ENCODE peak calls at places on chromosomes 3 and 15, in six cellular contexts. H is foreskin fibroblast, V is neuronal stem cell, W is psoas muscle, T is heart left ventricle, M is aorta. N is an unnamed sample.

GRCh38 chr15:50257206-50257735 is 8.3 kb downstream of the HDC start:
- DNase-seq in H (no peak), V (no peak), W (no peak), T (no peak), M (no peak), N (no peak)

GRCh38 chr3:4850928-4851265 is 128.3 kb upstream of the BHLHE40 start:
- DNase-seq in H (no peak), V (no peak), W (no peak), T (no peak), M (no peak), N (no peak)

GRCh38 chr15:35725353-35725752 is 179.4 kb upstream of the DPH6 start:
- DNase-seq in H (no peak), V (no peak), W (no peak), T (no peak), M (no peak), N (no peak)

GRCh38 chr3:60967141-60967540 is 284.1 kb downstream of the FHIT start:
- DNase-seq in H (no peak), V (no peak), W (no peak), T (no peak), M (no peak), N (no peak)

GRCh38 chr3:128412180-128413002 is 54.3 kb downstream of the DNAJB8 start:
- DNase-seq in H (no peak), V (no peak), W (no peak), T (no peak), M (no peak), N (no peak)

GRCh38 chr3:131174752-131175151 is 148.1 kb downstream of the NEK11 start:
- DNase-seq in H (peak; percentile 9), V (no peak), W (no peak), T (no peak), M (no peak), N (no peak)

GRCh38 chr15:42156266-42156922 is at the start of gene PLA2G4F:
- DNase-seq in H (no peak), V (no peak), W (no peak), T (no peak), M (no peak), N (peak; percentile 74)

GRCh38 chr3:158205324-158205723 is 95.4 kb downstream of the RSRC1 start:
- DNase-seq in H (no peak), V (no peak), W (no peak), T (no peak), M (no peak), N (no peak)

GRCh38 chr15:75456710-75457109 is 5.2 kb upstream of the SIN3A start:
- DNase-seq in H (peak; percentile 25), V (no peak), W (no peak), T (no peak), M (no peak), N (no peak)

GRCh38 chr3:178562869-178563232 is 26.6 kb downstream of the KCNMB2 start:
- DNase-seq in H (no peak), V (no peak), W (no peak), T (no peak), M (no peak), N (no peak)

GRCh38 chr3:69403406-69403934 is 17.6 kb upstream of the FRMD4B start:
- DNase-seq in H (no peak), V (no peak), W (no peak), T (no peak), M (no peak), N (peak; percentile 56)

GRCh38 chr3:184593201-184593922 is 31.8 kb downstream of the EPHB3 start:
- DNase-seq in H (no peak), V (no peak), W (no peak), T (no peak), M (peak; percentile 63), N (no peak)

GRCh38 chr15:61155741-61156700 is 73.1 kb downstream of the RORA start:
- DNase-seq in H (peak; percentile 6), V (no peak), W (peak; percentile 63), T (peak; percentile 74), M (no peak), N (no peak)

GRCh38 chr15:99406716-99407487 is 155.6 kb downstream of the LRRC28 start:
- DNase-seq in H (no peak), V (no peak), W (no peak), T (no peak), M (peak; percentile 50), N (no peak)

GRCh38 chr3:80232760-80233159 is 465.0 kb upstream of the ROBO1 start:
- DNase-seq in H (peak; percentile 15), V (no peak), W (no peak), T (no peak), M (no peak), N (no peak)

GRCh38 chr3:105495021-105495420 is 128.3 kb downstream of the ALCAM start:
- DNase-seq in H (peak; percentile 32), V (no peak), W (no peak), T (no peak), M (no peak), N (no peak)

GRCh38 chr15:58742424-58743160 is 6.9 kb downstream of the ADAM10 start:
- DNase-seq in H (peak; percentile 28), V (no peak), W (no peak), T (no peak), M (no peak), N (no peak)

GRCh38 chr3:143507735-143508580 is 340.3 kb downstream of the SLC9A9 start:
- DNase-seq in H (peak; percentile 82), V (no peak), W (no peak), T (peak; percentile 28), M (no peak), N (no peak)

GRCh38 chr3:62562017-62562416 is 188.7 kb upstream of the FEZF2 start:
- DNase-seq in H (peak; percentile 77), V (no peak), W (no peak), T (no peak), M (no peak), N (no peak)

GRCh38 chr3:57397175-57398026 is 104.9 kb upstream of the ASB14 start:
- DNase-seq in H (peak; percentile 28), V (peak; percentile 15), W (no peak), T (no peak), M (no peak), N (peak; percentile 42)

GRCh38 chr3:23819599-23820360 is 14.0 kb downstream of the UBE2E1 start:
- DNase-seq in H (no peak), V (no peak), W (no peak), T (no peak), M (no peak), N (no peak)

DNA sequence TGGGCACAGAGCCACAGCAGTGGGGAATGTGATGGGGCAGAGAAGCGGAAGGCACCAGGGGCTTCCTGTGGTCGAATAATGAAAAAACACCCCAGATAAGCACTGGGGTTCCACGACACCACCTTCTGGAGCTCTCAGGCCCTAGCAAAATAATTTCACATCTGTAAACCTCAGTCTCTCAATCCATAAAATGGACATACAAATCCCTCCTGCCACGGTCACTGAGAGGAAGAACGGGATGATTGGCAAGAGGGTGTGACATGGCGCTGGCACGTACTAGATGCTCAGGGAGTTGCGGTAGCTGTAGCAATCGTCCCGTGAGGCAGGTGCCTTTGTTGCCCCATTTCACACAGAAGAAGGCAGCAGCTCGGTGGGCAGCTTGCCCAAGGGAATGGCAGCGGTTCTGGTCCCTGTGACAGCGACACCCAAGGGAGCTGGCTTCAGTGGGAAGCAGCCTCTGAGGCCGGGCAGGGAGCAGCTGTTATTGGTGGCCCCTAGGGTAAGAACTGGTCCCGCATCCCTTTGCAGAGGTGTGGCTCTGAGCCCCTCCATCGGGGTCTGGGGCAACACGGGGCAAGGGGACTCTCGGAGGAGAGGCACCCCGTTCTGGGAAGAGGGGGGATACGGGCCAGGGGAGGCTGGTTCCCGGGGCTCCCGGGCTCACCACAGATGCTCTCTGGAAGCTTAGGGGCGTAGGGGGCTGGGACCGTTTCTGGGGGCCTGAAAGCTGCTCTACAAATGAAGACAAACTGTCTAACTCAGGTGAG is 114.0 kb upstream of the ALDH1A3 start:
- DNase-seq in H (no peak), V (no peak), W (no peak), T (no peak), M (peak; percentile 60), N (no peak)
- H3K4me3 ChIP-seq in H (no peak overlapping the region), V (no peak overlapping the region), W (no peak overlapping the region), T (no peak overlapping the region), M (no peak overlapping the region), N (no peak overlapping the region)

DNA sequence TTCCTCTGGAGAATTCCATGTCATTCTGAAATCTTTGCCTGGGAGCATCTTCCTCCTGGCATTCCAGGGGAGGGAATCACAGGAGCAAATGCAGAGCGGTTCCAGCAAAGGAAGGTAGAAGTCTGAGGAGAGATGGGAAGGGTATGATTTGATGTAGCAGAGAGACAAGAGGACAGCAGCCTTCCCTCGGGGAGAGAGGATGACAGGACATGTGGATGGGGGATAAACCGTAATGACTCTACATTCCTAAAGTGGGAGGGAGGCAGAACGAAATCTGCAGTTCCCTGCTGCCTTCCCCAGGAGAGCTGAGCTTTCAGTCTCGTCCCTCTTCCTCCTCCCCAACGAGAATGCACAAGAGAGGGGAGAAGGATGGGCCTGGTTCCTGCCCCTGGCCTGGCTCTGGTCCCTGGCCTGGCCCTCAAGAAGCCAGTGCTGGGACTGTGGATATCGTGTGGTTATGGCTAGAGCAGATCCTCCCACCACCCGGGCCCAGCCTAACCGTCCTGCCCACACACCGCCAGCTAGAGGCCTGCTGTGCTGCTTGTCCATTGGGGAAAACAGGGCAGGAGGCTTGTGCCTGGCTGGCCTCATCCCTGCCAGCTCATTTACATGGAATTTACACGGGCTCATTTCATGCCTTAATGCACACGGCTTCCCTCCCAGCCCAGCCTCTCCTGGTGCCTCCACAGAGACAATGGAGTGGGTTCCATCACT is 26.6 kb downstream of the SEMA7A start:
- DNase-seq in H (peak; percentile 96), V (peak; percentile 56), W (no peak), T (no peak), M (no peak), N (no peak)
- H3K4me3 ChIP-seq in H (no peak overlapping the region), V (no peak overlapping the region), W (no peak overlapping the region), T (no peak overlapping the region), M (no peak overlapping the region), N (no peak overlapping the region)

GRCh38 chr15:96887730-96888129 is 557.2 kb downstream of the NR2F2 start:
- DNase-seq in H (no peak), V (no peak), W (no peak), T (no peak), M (no peak), N (no peak)

GRCh38 chr15:96888764-96889163 is 558.3 kb downstream of the NR2F2 start:
- DNase-seq in H (no peak), V (no peak), W (no peak), T (no peak), M (no peak), N (no peak)

GRCh38 chr15:96894669-96895068 is 564.2 kb downstream of the NR2F2 start:
- DNase-seq in H (no peak), V (no peak), W (no peak), T (no peak), M (no peak), N (no peak)

GRCh38 chr15:96893159-96893906 is 562.8 kb downstream of the NR2F2 start:
- DNase-seq in H (no peak), V (peak; percentile 43), W (no peak), T (no peak), M (no peak), N (peak; percentile 25)

GRCh38 chr15:96889734-96890480 is 559.4 kb downstream of the NR2F2 start:
- DNase-seq in H (no peak), V (no peak), W (no peak), T (no peak), M (no peak), N (no peak)
- H3K4me3 ChIP-seq in H (peak overlapping the region; percentile 14), V (no peak overlapping the region), W (peak overlapping the region; percentile 55), T (peak overlapping the region; percentile 31), M (peak overlapping the region; percentile 47), N (peak overlapping the region; percentile 3)

DNA sequence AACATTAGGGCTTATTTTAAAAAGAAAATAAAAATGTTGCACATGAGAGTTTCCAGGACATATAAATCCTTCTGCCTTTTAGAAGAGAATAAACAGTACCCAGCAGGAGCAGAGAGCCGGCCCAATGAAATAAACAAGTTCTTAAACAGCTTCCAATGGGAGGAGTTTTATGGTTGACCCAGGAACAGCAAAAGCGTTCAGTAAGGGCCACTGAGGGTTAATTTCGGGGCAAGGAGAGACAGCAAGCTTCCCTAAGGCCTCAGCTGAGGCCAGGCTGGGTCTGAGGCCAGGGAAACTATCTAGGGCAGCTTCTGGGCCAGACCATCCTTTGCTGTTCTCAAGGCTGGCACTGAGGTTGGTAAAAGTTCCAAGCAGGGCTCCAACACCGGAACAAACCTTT is 3.4 kb downstream of the PDZRN3 start:
- DNase-seq in H (no peak), V (no peak), W (no peak), T (peak; percentile 40), M (no peak), N (peak; percentile 54)
- H3K4me3 ChIP-seq in H (peak overlapping the region; percentile 69), V (no peak overlapping the region), W (peak overlapping the region; percentile 81), T (peak overlapping the region; percentile 64), M (peak overlapping the region; percentile 99), N (peak overlapping the region; percentile 21)

N was measured in LNCaP clone FGC.